ENCODE peak calls at places on chromosomes 5 and 9, in six cellular contexts. U, S, M, F, C and W are unnamed samples.

GRCh38 chr5:178404987-178405386 is 172.4 kb upstream of the PHYKPL start:
- DNase-seq in S (no peak), U (no peak), F (no peak), M (no peak), C (no peak), W (no peak)

GRCh38 chr9:36721846-36722588 is 149.3 kb downstream of the MELK start:
- DNase-seq in C (no peak), F (no peak), M (no peak), U (no peak), S (no peak), W (no peak)

GRCh38 chr9:133708770-133709611 is 29.2 kb downstream of the SARDH start:
- DNase-seq in U (peak; percentile 56), C (no peak), F (peak; percentile 43), M (peak; percentile 34), S (peak; percentile 72), W (no peak)

GRCh38 chr5:95723632-95724369 is 7.3 kb upstream of the RHOBTB3 start:
- DNase-seq in M (no peak), F (no peak), C (no peak), S (no peak), U (no peak), W (no peak)

GRCh38 chr9:94980947-94981632 is 254.6 kb downstream of the AOPEP start:
- DNase-seq in M (no peak), S (no peak), C (no peak), U (no peak), F (no peak), W (no peak)

GRCh38 chr5:54090495-54091084 is 219.8 kb downstream of the ARL15 start:
- DNase-seq in U (no peak), F (no peak), C (no peak), S (no peak), M (no peak), W (no peak)

GRCh38 chr9:86242012-86242411 is 17.4 kb downstream of the C9orf153 start:
- DNase-seq in U (no peak), M (no peak), S (no peak), F (no peak), C (no peak), W (no peak)

GRCh38 chr9:36100532-36100931 is 36.0 kb upstream of the GLIPR2 start:
- DNase-seq in F (no peak), M (no peak), S (no peak), C (no peak), U (no peak), W (no peak)

GRCh38 chr5:119269061-119269579 is 86.7 kb upstream of the TNFAIP8 start:
- DNase-seq in M (no peak), U (no peak), C (no peak), S (peak; percentile 68), F (no peak), W (no peak)

GRCh38 chr9:134863941-134864820 is 16.4 kb upstream of the FCN2 start:
- DNase-seq in C (no peak), U (no peak), S (no peak), M (no peak), F (no peak), W (no peak)

GRCh38 chr5:108028411-108028810 is 353.5 kb downstream of the FBXL17 start:
- DNase-seq in F (no peak), S (no peak), U (no peak), C (no peak), M (no peak), W (no peak)